ENCODE peak calls at places on chromosomes 7 and 10, in seven cellular contexts. One of them, this sample, is unnamed.

GRCh38 chr7:158157460-158157859 is 430.2 kb downstream of the PTPRN2 start:
- DNase-seq in NCI-H460: no peak
- DNase-seq in GM23248: no peak
- DNase-seq in HuH-7: no peak
- DNase-seq in astrocyte of the spinal cord: no peak
- DNase-seq in adrenal gland: no peak
- DNase-seq in activated T-cell treated with anti-CD3 and anti-CD28 coated beads for 1 hour: no peak
- DNase-seq in this sample: no peak

GRCh38 chr10:110471566-110472139 is 26.1 kb upstream of the DUSP5 start:
- DNase-seq in HuH-7: no peak
- DNase-seq in activated T-cell treated with anti-CD3 and anti-CD28 coated beads for 1 hour: no peak
- DNase-seq in adrenal gland: no peak
- DNase-seq in astrocyte of the spinal cord: peak; percentile 74
- DNase-seq in GM23248: peak; percentile 90
- DNase-seq in NCI-H460: no peak
- DNase-seq in this sample: no peak

GRCh38 chr7:142871260-142872105 is 14.1 kb downstream of the TRPV6 start:
- DNase-seq in adrenal gland: no peak
- DNase-seq in GM23248: no peak
- DNase-seq in activated T-cell treated with anti-CD3 and anti-CD28 coated beads for 1 hour: no peak
- DNase-seq in HuH-7: no peak
- DNase-seq in NCI-H460: no peak
- DNase-seq in astrocyte of the spinal cord: no peak
- DNase-seq in this sample: no peak

GRCh38 chr10:21524526-21525366 is 736 bp downstream of the SKIDA1 start:
- DNase-seq in astrocyte of the spinal cord: peak; percentile 81
- DNase-seq in HuH-7: peak; percentile 24
- DNase-seq in NCI-H460: no peak
- DNase-seq in adrenal gland: peak; percentile 60
- DNase-seq in activated T-cell treated with anti-CD3 and anti-CD28 coated beads for 1 hour: no peak
- DNase-seq in GM23248: peak; percentile 82
- DNase-seq in this sample: no peak

GRCh38 chr10:125726914-125727313 is 7.4 kb downstream of the EDRF1 start:
- DNase-seq in activated T-cell treated with anti-CD3 and anti-CD28 coated beads for 1 hour: no peak
- DNase-seq in astrocyte of the spinal cord: no peak
- DNase-seq in NCI-H460: no peak
- DNase-seq in HuH-7: no peak
- DNase-seq in GM23248: no peak
- DNase-seq in adrenal gland: no peak
- DNase-seq in this sample: no peak

GRCh38 chr10:50582061-50582460 is 41.7 kb downstream of the SGMS1 start:
- DNase-seq in HuH-7: no peak
- DNase-seq in astrocyte of the spinal cord: no peak
- DNase-seq in activated T-cell treated with anti-CD3 and anti-CD28 coated beads for 1 hour: no peak
- DNase-seq in GM23248: peak; percentile 38
- DNase-seq in adrenal gland: no peak
- DNase-seq in NCI-H460: no peak
- DNase-seq in this sample: no peak

GRCh38 chr10:120162471-120162870 is 269.9 kb downstream of the SEC23IP start:
- DNase-seq in GM23248: no peak
- DNase-seq in HuH-7: no peak
- DNase-seq in adrenal gland: no peak
- DNase-seq in NCI-H460: no peak
- DNase-seq in astrocyte of the spinal cord: no peak
- DNase-seq in activated T-cell treated with anti-CD3 and anti-CD28 coated beads for 1 hour: no peak
- DNase-seq in this sample: no peak

GRCh38 chr7:111560773-111561658 is 1.3 kb downstream of the IMMP2L start:
- DNase-seq in adrenal gland: peak; percentile 43
- DNase-seq in HuH-7: peak; percentile 10
- DNase-seq in GM23248: peak; percentile 33
- DNase-seq in astrocyte of the spinal cord: peak; percentile 68
- DNase-seq in NCI-H460: no peak
- DNase-seq in activated T-cell treated with anti-CD3 and anti-CD28 coated beads for 1 hour: no peak
- DNase-seq in this sample: no peak

GRCh38 chr7:83547526-83547925 is 101.4 kb downstream of the SEMA3E start:
- DNase-seq in astrocyte of the spinal cord: peak; percentile 86
- DNase-seq in GM23248: peak; percentile 42
- DNase-seq in NCI-H460: no peak
- DNase-seq in activated T-cell treated with anti-CD3 and anti-CD28 coated beads for 1 hour: no peak
- DNase-seq in HuH-7: no peak
- DNase-seq in adrenal gland: no peak
- DNase-seq in this sample: no peak

GRCh38 chr7:65731562-65732035 is 141.3 kb upstream of the VKORC1L1 start:
- DNase-seq in NCI-H460: no peak
- DNase-seq in adrenal gland: peak; percentile 8
- DNase-seq in activated T-cell treated with anti-CD3 and anti-CD28 coated beads for 1 hour: no peak
- DNase-seq in astrocyte of the spinal cord: peak; percentile 16
- DNase-seq in HuH-7: no peak
- DNase-seq in GM23248: peak; percentile 8
- DNase-seq in this sample: no peak

GRCh38 chr7:16795624-16796023 is 9.2 kb downstream of the AGR2 start:
- DNase-seq in NCI-H460: no peak
- DNase-seq in GM23248: no peak
- DNase-seq in activated T-cell treated with anti-CD3 and anti-CD28 coated beads for 1 hour: no peak
- DNase-seq in astrocyte of the spinal cord: no peak
- DNase-seq in adrenal gland: no peak
- DNase-seq in HuH-7: no peak
- DNase-seq in this sample: no peak

This sample was measured in AG04449.